ENCODE peak calls at places on chromosome 1, in five cellular contexts. One of them, this sample, is unnamed.

GRCh38 chr1:83791821-83792437 is 207.0 kb downstream of the TTLL7 start:
- DNase-seq in upper lobe of right lung: no peak
- DNase-seq in GM12891: no peak
- DNase-seq in EH: peak
- DNase-seq in iPS-NIHi11: no peak
- DNase-seq in this sample: no peak

GRCh38 chr1:198756470-198756869 is 117.6 kb downstream of the PTPRC start:
- DNase-seq in EH: peak
- DNase-seq in upper lobe of right lung: no peak
- DNase-seq in iPS-NIHi11: no peak
- DNase-seq in GM12891: no peak
- DNase-seq in this sample: no peak

GRCh38 chr1:68321084-68321685 is 88.9 kb upstream of the WLS start:
- DNase-seq in upper lobe of right lung: peak
- DNase-seq in iPS-NIHi11: peak
- DNase-seq in EH: peak
- DNase-seq in GM12891: no peak
- DNase-seq in this sample: peak

GRCh38 chr1:180633092-180634045 is 1.5 kb downstream of the XPR1 start:
- DNase-seq in iPS-NIHi11: no peak
- DNase-seq in GM12891: no peak
- DNase-seq in upper lobe of right lung: no peak
- DNase-seq in EH: peak
- DNase-seq in this sample: no peak

GRCh38 chr1:111516008-111516535 is 12.6 kb upstream of the ADORA3 start:
- DNase-seq in upper lobe of right lung: peak
- DNase-seq in EH: peak
- DNase-seq in GM12891: peak
- DNase-seq in iPS-NIHi11: peak
- DNase-seq in this sample: peak

GRCh38 chr1:93148001-93148400 is 32.2 kb downstream of the TMED5 start:
- DNase-seq in upper lobe of right lung: no peak
- DNase-seq in GM12891: no peak
- DNase-seq in iPS-NIHi11: no peak
- DNase-seq in EH: peak
- DNase-seq in this sample: no peak

GRCh38 chr1:20720631-20721051 is 2.8 kb upstream of the KIF17 start:
- DNase-seq in iPS-NIHi11: no peak
- DNase-seq in EH: no peak
- DNase-seq in GM12891: no peak
- DNase-seq in upper lobe of right lung: peak
- DNase-seq in this sample: no peak

GRCh38 chr1:109659997-109660755 is 4.3 kb downstream of the GSTM4 start:
- DNase-seq in upper lobe of right lung: no peak
- DNase-seq in EH: no peak
- DNase-seq in GM12891: no peak
- DNase-seq in iPS-NIHi11: peak
- DNase-seq in this sample: no peak

GRCh38 chr1:91578320-91579109 is 77.9 kb downstream of the CDC7 start:
- DNase-seq in EH: peak
- DNase-seq in GM12891: no peak
- DNase-seq in iPS-NIHi11: no peak
- DNase-seq in upper lobe of right lung: no peak
- DNase-seq in this sample: no peak

GRCh38 chr1:1351511-1352427 is 2.6 kb upstream of the DVL1 start:
- DNase-seq in upper lobe of right lung: no peak
- DNase-seq in GM12891: no peak
- DNase-seq in iPS-NIHi11: no peak
- DNase-seq in EH: peak
- DNase-seq in this sample: no peak

GRCh38 chr1:109620396-109620817 is 770 bp downstream of the AMPD2 start:
- DNase-seq in upper lobe of right lung: peak
- DNase-seq in iPS-NIHi11: peak
- DNase-seq in EH: peak
- DNase-seq in GM12891: no peak
- DNase-seq in this sample: peak

GRCh38 chr1:32372149-32372756 is 9.9 kb downstream of the TSSK3 start:
- DNase-seq in iPS-NIHi11: no peak
- DNase-seq in EH: peak
- DNase-seq in upper lobe of right lung: peak
- DNase-seq in GM12891: peak
- DNase-seq in this sample: no peak

GRCh38 chr1:39205102-39205780 is 746 bp downstream of the MACF1 start:
- DNase-seq in iPS-NIHi11: peak
- DNase-seq in upper lobe of right lung: no peak
- DNase-seq in EH: peak
- DNase-seq in GM12891: no peak
- DNase-seq in this sample: peak

This sample was measured in mesendoderm.